ENCODE peak calls at places on chromosomes 2 and 18, in eight cellular contexts. O is cardiac fibroblast; E is fibroblast of mammary gland; R is COR-L47; U is HCT116; L is stimulated activated naive CD8-positive, alpha-beta T cell treated with anti-CD3 and anti-CD28 coated beads, Interleukin-15, amount 100 ng/mL, for 72 hours; M is RCC 7860; W is psoas muscle. C is an unnamed sample.

GRCh38 chr18:50727721-50728470 is 91.9 kb downstream of the MRO start:
- DNase-seq in O (no peak), E (no peak), R (peak), U (no peak), L (no peak), M (no peak), W (no peak), C (peak)

GRCh38 chr2:233464531-233465240 is 101.9 kb downstream of the USP40 start:
- DNase-seq in O (no peak), E (no peak), R (no peak), U (no peak), L (no peak), M (no peak), W (peak), C (no peak)

GRCh38 chr2:27485496-27485895 is 4.0 kb downstream of the IFT172 start:
- DNase-seq in O (no peak), E (no peak), R (no peak), U (no peak), L (no peak), M (no peak), W (no peak), C (no peak)

GRCh38 chr2:236939271-236939670 is 146.4 kb upstream of the COPS8 start:
- DNase-seq in O (no peak), E (no peak), R (no peak), U (no peak), L (no peak), M (no peak), W (no peak), C (no peak)

GRCh38 chr2:42270757-42271156 is 90.3 kb downstream of the COX7A2L start:
- DNase-seq in O (no peak), E (no peak), R (no peak), U (no peak), L (no peak), M (no peak), W (no peak), C (no peak)

GRCh38 chr18:68275616-68276015 is 439.3 kb downstream of the TMX3 start:
- DNase-seq in O (peak), E (peak), R (no peak), U (no peak), L (no peak), M (peak), W (no peak), C (no peak)

GRCh38 chr18:28208268-28208667 is 31.3 kb upstream of the CDH2 start:
- DNase-seq in O (no peak), E (no peak), R (no peak), U (no peak), L (no peak), M (no peak), W (no peak), C (no peak)

GRCh38 chr2:227813562-227814353 is at the start of gene CCL20:
- DNase-seq in O (peak), E (no peak), R (no peak), U (no peak), L (no peak), M (no peak), W (no peak), C (no peak)

GRCh38 chr2:109435866-109436634 is 177.7 kb downstream of the SEPTIN10 start:
- DNase-seq in O (peak), E (peak), R (no peak), U (no peak), L (no peak), M (no peak), W (peak), C (no peak)

GRCh38 chr2:223905996-223906395 is 39.1 kb downstream of the WDFY1 start:
- DNase-seq in O (no peak), E (no peak), R (no peak), U (no peak), L (no peak), M (no peak), W (no peak), C (no peak)

GRCh38 chr18:21064347-21064746 is 47.3 kb downstream of the ROCK1 start:
- DNase-seq in O (peak), E (no peak), R (no peak), U (no peak), L (no peak), M (no peak), W (no peak), C (no peak)

GRCh38 chr18:3154214-3154613 is 65.6 kb downstream of the MYOM1 start:
- DNase-seq in O (no peak), E (no peak), R (no peak), U (no peak), L (no peak), M (no peak), W (no peak), C (no peak)

GRCh38 chr2:240362216-240362755 is 73.2 kb upstream of the GPC1 start:
- DNase-seq in O (no peak), E (no peak), R (no peak), U (no peak), L (no peak), M (no peak), W (no peak), C (no peak)

GRCh38 chr2:239441261-239441701 is 40.5 kb upstream of the HDAC4 start:
- DNase-seq in O (no peak), E (no peak), R (no peak), U (no peak), L (no peak), M (no peak), W (no peak), C (no peak)

GRCh38 chr2:26925100-26925791 is 45.2 kb upstream of the MAPRE3 start:
- DNase-seq in O (no peak), E (no peak), R (no peak), U (no peak), L (no peak), M (no peak), W (no peak), C (no peak)